ENCODE peak calls at places on chromosome 3, in four cellular contexts. G, Z, T and Q are unnamed samples.
A peak's percentile ranks its signal among the peaks of the same experiment; 100 is the strongest.

GRCh38 chr3:40885423-40885822 is 313.9 kb upstream of the CTNNB1 start:
- DNase-seq in Z (no peak), G (no peak), T (no peak), Q (no peak)

GRCh38 chr3:55708921-55709320 is 221.8 kb upstream of the WNT5A start:
- DNase-seq in G (no peak), Z (no peak), T (no peak), Q (no peak)

GRCh38 chr3:69231929-69232437 is 109.6 kb upstream of the LMOD3 start:
- DNase-seq in G (no peak), Z (no peak), T (no peak), Q (no peak)

GRCh38 chr3:127678611-127679533 is 6.1 kb downstream of the ABTB1 start:
- DNase-seq in Z (no peak), G (peak; percentile 7), T (no peak), Q (peak; percentile 68)

GRCh38 chr3:192819001-192819569 is 91.7 kb upstream of the FGF12 start:
- DNase-seq in Z (no peak), T (peak; percentile 73), G (no peak), Q (peak; percentile 78)

GRCh38 chr3:189936210-189936609 is 184.5 kb downstream of the P3H2 start:
- DNase-seq in G (no peak), Z (no peak), T (no peak), Q (no peak)

GRCh38 chr3:177855021-177855420 is 657.7 kb upstream of the TBL1XR1 start:
- DNase-seq in G (no peak), Z (no peak), T (no peak), Q (no peak)

GRCh38 chr3:185316740-185317407 is 46.1 kb upstream of the MAP3K13 start:
- DNase-seq in G (no peak), Z (no peak), T (no peak), Q (peak; percentile 80)

GRCh38 chr3:64685800-64686445 is 1.9 kb downstream of the ADAMTS9 start:
- DNase-seq in Z (peak; percentile 60), T (peak; percentile 22), G (peak; percentile 76), Q (peak; percentile 95)

GRCh38 chr3:185656321-185656840 is 70.3 kb downstream of the SENP2 start:
- DNase-seq in T (no peak), G (no peak), Z (peak; percentile 31), Q (peak; percentile 95)

GRCh38 chr3:65401359-65401810 is 637.3 kb downstream of the MAGI1 start:
- DNase-seq in G (no peak), Z (no peak), T (no peak), Q (no peak)

GRCh38 chr3:161273589-161274218 is 52.6 kb downstream of the NMD3 start:
- DNase-seq in Z (no peak), G (peak; percentile 22), T (no peak), Q (no peak)

GRCh38 chr3:98182196-98182595 is 15.7 kb downstream of the OR5H15 start:
- DNase-seq in T (no peak), G (no peak), Z (no peak), Q (no peak)

GRCh38 chr3:132804498-132804897 is 82.3 kb upstream of the NPHP3 start:
- DNase-seq in G (no peak), T (no peak), Z (no peak), Q (no peak)

GRCh38 chr3:134761213-134761612 is 33.8 kb upstream of the EPHB1 start:
- DNase-seq in G (no peak), Z (no peak), T (no peak), Q (no peak)

GRCh38 chr3:157204431-157204830 is 44.5 kb upstream of the CCNL1 start:
- DNase-seq in G (no peak), Z (no peak), T (no peak), Q (no peak)

GRCh38 chr3:134294302-134294925 is 43.8 kb upstream of the RYK start:
- DNase-seq in G (no peak), Z (no peak), T (no peak), Q (no peak)

GRCh38 chr3:31653464-31653863 is 120.7 kb downstream of the STT3B start:
- DNase-seq in Z (no peak), T (no peak), G (no peak), Q (no peak)
- H3K9me3 ChIP-seq in Z (peaks cover 55% of the 10 kb centered on the region), T (peaks cover 76% of the 10 kb centered on the region), G (no peaks in the 10 kb centered on the region), Q (peaks cover 20% of the 10 kb centered on the region)

GRCh38 chr3:46612324-46612723 is at the start of gene FAM240A:
- DNase-seq in G (no peak), T (no peak), Z (no peak), Q (no peak)

GRCh38 chr3:46613313-46614005 is 1.1 kb downstream of the FAM240A start:
- DNase-seq in T (no peak), G (no peak), Z (no peak), Q (no peak)

GRCh38 chr3:46617941-46618340 is 5.6 kb downstream of the FAM240A start:
- DNase-seq in Z (no peak), T (no peak), G (no peak), Q (no peak)

GRCh38 chr3:46615050-46615449 is 2.7 kb downstream of the FAM240A start:
- DNase-seq in T (no peak), Z (no peak), G (no peak), Q (no peak)

DNA sequence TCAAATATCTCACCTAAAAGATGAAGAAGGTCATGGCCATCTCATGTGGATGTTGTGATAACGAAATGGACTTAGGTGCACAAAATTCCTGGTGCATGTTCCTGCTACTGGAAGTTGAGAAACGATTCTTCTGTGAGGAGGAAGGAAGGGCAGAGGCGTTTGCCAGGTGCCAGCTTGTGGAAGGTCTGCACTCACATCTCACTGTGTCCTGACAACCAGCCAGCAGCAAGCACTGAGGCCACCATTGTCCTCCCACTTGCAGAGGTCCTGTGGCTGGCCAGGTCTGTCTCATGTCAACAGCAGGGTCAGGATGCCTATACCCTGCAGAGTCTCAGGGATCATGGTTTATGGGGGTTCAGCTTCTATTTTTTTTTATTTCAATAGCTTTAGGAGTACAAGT is 3.7 kb downstream of the FAM240A start:
- DNase-seq in Z (no peak), T (no peak), G (no peak), Q (no peak)
- H3K9me3 ChIP-seq in Z (no peaks in the 10 kb centered on the region), T (no peaks in the 10 kb centered on the region), G (no peaks in the 10 kb centered on the region), Q (no peaks in the 10 kb centered on the region)

DNA sequence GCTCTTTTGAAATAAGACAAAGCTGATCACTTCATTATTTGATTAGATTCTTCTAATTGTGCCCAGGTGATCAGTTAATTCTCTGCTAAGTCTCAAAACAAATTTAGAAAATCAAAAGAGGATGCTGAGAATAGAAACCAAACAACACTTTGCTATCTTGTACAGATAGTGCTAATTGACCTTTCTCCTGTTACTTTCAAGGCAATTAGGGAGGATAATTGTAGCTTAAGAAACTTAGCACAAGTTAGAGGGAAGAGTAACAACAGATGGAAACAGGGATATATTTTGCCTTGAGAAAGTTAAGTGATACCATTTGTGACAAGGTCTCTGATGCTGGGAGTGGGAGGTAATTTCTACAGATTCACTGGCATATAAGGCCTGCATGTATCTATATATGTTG is 344.8 kb upstream of the GRM7 start:
- DNase-seq in G (no peak), Z (no peak), T (no peak), Q (no peak)
- H3K9me3 ChIP-seq in G (no peaks in the 10 kb centered on the region), Z (no peaks in the 10 kb centered on the region), T (no peaks in the 10 kb centered on the region), Q (peaks cover 2% of the 10 kb centered on the region)

DNA sequence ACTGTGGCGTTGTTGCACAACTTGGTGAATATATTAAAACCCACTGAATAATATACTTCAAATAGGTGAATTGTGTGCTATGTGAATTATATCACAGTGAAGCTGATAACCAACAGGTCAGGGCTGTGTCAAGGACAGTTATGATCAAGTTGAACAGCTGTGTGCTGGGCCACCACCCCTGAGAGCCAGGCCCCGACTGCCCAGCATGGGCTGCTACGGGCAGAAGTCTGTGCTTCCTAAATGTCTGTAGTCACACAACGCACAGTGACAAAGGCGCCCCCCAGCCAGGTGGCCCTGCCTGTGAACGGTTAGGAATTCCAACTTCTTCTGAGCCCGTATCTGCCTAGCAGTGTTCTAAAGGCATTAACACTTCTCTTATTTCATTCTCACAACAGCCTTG is 32.8 kb downstream of the TKT start:
- DNase-seq in Z (no peak), T (no peak), G (no peak), Q (peak; percentile 37)
- H3K9me3 ChIP-seq in Z (no peaks in the 10 kb centered on the region), T (no peaks in the 10 kb centered on the region), G (no peaks in the 10 kb centered on the region), Q (no peaks in the 10 kb centered on the region)

GRCh38 chr3:186824430-186825139 is 17.9 kb upstream of the ADIPOQ start:
- DNase-seq in G (no peak), Z (no peak), T (no peak), Q (no peak)
- H3K9me3 ChIP-seq in G (no peaks in the 10 kb centered on the region), Z (no peaks in the 10 kb centered on the region), T (no peaks in the 10 kb centered on the region), Q (no peaks in the 10 kb centered on the region)

GRCh38 chr3:128858167-128858566 is 21.3 kb upstream of the ACAD9 start:
- DNase-seq in T (no peak), G (no peak), Z (no peak), Q (peak; percentile 69)

GRCh38 chr3:128861491-128861890 is 17.9 kb upstream of the ACAD9 start:
- DNase-seq in G (no peak), T (no peak), Z (no peak), Q (no peak)

GRCh38 chr3:128855574-128855973 is 23.8 kb upstream of the ACAD9 start:
- DNase-seq in T (no peak), G (no peak), Z (no peak), Q (no peak)

GRCh38 chr3:128863560-128863959 is 15.9 kb upstream of the ACAD9 start:
- DNase-seq in G (no peak), Z (no peak), T (no peak), Q (no peak)

DNA sequence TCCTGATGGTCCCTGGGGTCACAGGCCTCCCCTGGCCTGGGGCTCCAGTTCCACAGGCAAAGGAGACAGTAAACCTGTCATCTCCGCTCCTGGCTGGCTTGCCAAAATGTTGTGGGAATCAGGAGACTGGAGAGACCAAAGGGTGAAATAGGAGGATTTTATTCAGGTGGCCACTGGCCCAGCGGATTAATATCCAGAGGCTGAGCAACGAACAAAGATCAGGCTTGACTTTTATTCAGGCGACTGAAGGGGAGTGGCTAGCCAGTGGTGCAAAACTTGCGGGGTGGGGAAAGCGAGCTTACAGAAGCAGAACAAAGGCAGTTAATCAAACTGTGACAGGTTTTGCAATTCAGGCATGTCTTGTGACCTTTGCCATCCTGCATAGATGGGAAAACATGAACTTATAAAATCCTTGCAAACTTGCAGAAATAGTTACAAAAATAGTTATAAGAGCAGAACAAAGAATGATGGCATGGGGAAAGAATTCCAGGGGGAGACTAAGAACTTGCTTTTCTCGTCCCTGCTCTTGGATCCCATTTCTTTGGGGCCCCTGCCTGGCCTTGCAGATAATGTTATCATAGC is 19.8 kb upstream of the ACAD9 start:
- DNase-seq in Z (no peak), T (no peak), G (no peak), Q (peak; percentile 58)
- H3K9me3 ChIP-seq in Z (peaks cover 32% of the 10 kb centered on the region), T (peaks cover 47% of the 10 kb centered on the region), G (no peaks in the 10 kb centered on the region), Q (peaks cover 18% of the 10 kb centered on the region)

GRCh38 chr3:981156-981555 is 111.7 kb upstream of the CNTN6 start:
- DNase-seq in Z (no peak), G (no peak), T (no peak), Q (no peak)
- H3K9me3 ChIP-seq in Z (no peaks in the 10 kb centered on the region), G (no peaks in the 10 kb centered on the region), T (no peaks in the 10 kb centered on the region), Q (peaks cover 2% of the 10 kb centered on the region)

DNA sequence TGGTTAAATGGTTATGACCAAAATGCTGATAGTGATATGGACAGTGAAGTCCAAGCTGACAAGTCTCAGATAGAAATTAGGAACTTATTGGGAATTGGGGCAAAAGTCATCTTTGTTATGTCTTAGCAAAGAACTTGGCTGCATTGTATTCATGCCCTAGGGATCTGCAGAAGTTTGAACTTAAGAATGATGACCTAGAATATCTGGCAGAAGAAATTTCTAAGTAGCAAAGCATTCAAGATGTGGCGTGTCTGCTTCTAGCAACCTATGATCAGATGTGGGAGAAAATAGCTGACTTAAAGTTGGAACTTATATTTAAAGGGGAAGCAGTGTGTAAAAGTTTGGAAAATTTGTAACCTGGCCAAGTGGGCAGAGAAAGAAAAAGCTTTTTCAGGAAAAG is 148.0 kb upstream of the TGFBR2 start:
- DNase-seq in G (no peak), T (no peak), Z (no peak), Q (no peak)
- H3K9me3 ChIP-seq in G (no peaks in the 10 kb centered on the region), T (no peaks in the 10 kb centered on the region), Z (no peaks in the 10 kb centered on the region), Q (no peaks in the 10 kb centered on the region)

GRCh38 chr3:13705702-13706280 is 156.9 kb downstream of the FBLN2 start:
- DNase-seq in Z (no peak), T (no peak), G (no peak), Q (no peak)
- H3K9me3 ChIP-seq in Z (no peaks in the 10 kb centered on the region), T (no peaks in the 10 kb centered on the region), G (no peaks in the 10 kb centered on the region), Q (no peaks in the 10 kb centered on the region)